ENCODE peak calls at places on chromosome 9, in nine cellular contexts. W, O, T, X, F, L, J, G and E are unnamed samples. For H3K36me3, the result is how much of the 10 kb centered on the place peaks cover.

GRCh38 chr9:91986248-91986647 is 36.2 kb upstream of the ROR2 start:
- DNase-seq in O (no peak), J (no peak), W (no peak), F (no peak), G (no peak), L (no peak), T (no peak), X (no peak), E (no peak)

GRCh38 chr9:98287383-98287782 is 31.9 kb upstream of the TBC1D2 start:
- DNase-seq in L (no peak), X (no peak), T (no peak), F (no peak), W (peak), O (peak), J (no peak), G (no peak), E (no peak)

GRCh38 chr9:122131401-122131921 is 28.1 kb downstream of the NDUFA8 start:
- DNase-seq in J (no peak), W (peak), L (no peak), O (no peak), X (no peak), F (no peak), G (no peak), T (no peak), E (no peak)

GRCh38 chr9:106954974-106955850 is 92.2 kb downstream of the ZNF462 start:
- DNase-seq in W (no peak), G (no peak), T (no peak), L (no peak), O (no peak), F (no peak), X (no peak), J (no peak), E (no peak)

GRCh38 chr9:115531410-115532130 is 413.6 kb upstream of the TNC start:
- DNase-seq in X (no peak), O (no peak), W (no peak), T (no peak), G (no peak), L (no peak), J (peak), F (no peak), E (peak)

GRCh38 chr9:108885643-108886348 is 23.7 kb downstream of the ACTL7A start:
- DNase-seq in J (peak), L (peak), X (peak), T (no peak), O (no peak), F (no peak), G (no peak), W (peak), E (peak)

GRCh38 chr9:109022909-109023308 is 9.6 kb upstream of the CTNNAL1 start:
- DNase-seq in O (no peak), L (no peak), F (no peak), X (no peak), T (no peak), G (no peak), W (no peak), J (no peak), E (no peak)

GRCh38 chr9:105171076-105171475 is 73.4 kb upstream of the SLC44A1 start:
- DNase-seq in O (no peak), J (no peak), F (no peak), T (no peak), X (no peak), W (no peak), G (no peak), L (no peak), E (no peak)

GRCh38 chr9:104313396-104314110 is 190.5 kb upstream of the OR13F1 start:
- DNase-seq in X (no peak), O (no peak), F (no peak), T (no peak), W (no peak), J (no peak), L (no peak), G (no peak), E (no peak)

GRCh38 chr9:90343360-90343759 is 299.3 kb downstream of the DIRAS2 start:
- DNase-seq in L (no peak), F (no peak), J (no peak), G (no peak), O (no peak), W (no peak), X (no peak), T (no peak), E (no peak)

GRCh38 chr9:121494192-121494591 is 5.5 kb downstream of the GGTA1 start:
- DNase-seq in L (peak), O (no peak), X (peak), J (no peak), G (no peak), W (no peak), T (no peak), F (no peak), E (no peak)

GRCh38 chr9:121059998-121060636 is 10.0 kb upstream of the C5 start:
- DNase-seq in G (peak), L (peak), W (peak), F (no peak), T (no peak), X (peak), J (peak), O (no peak), E (peak)

GRCh38 chr9:38643456-38644173 is 23.2 kb upstream of the ANKRD18A start:
- DNase-seq in W (no peak), L (no peak), G (no peak), F (no peak), J (no peak), O (no peak), T (no peak), X (no peak), E (no peak)

GRCh38 chr9:16308645-16309044 is 561.8 kb downstream of the BNC2 start:
- DNase-seq in L (no peak), F (no peak), G (no peak), J (no peak), T (no peak), W (no peak), X (no peak), O (no peak), E (no peak)

GRCh38 chr9:137639303-137640051 is 20.7 kb downstream of the EHMT1 start:
- DNase-seq in J (no peak), G (no peak), L (no peak), X (no peak), W (no peak), F (no peak), T (no peak), O (no peak), E (no peak)

GRCh38 chr9:80177949-80178480 is 606.2 kb downstream of the TLE4 start:
- DNase-seq in O (no peak), G (no peak), J (no peak), F (no peak), X (no peak), T (no peak), L (no peak), W (no peak), E (no peak)

GRCh38 chr9:137294091-137294683 is 7.9 kb downstream of the NRARP start:
- DNase-seq in L (peak), W (peak), O (peak), J (peak), X (no peak), G (peak), F (peak), T (no peak), E (no peak)

GRCh38 chr9:133597316-133597957 is 11.8 kb downstream of the FAM163B start:
- DNase-seq in J (no peak), G (no peak), X (no peak), W (no peak), L (no peak), O (no peak), F (no peak), T (no peak), E (no peak)

GRCh38 chr9:110443146-110443877 is 105.6 kb upstream of the TXNDC8 start:
- DNase-seq in T (no peak), X (no peak), G (no peak), J (peak), F (no peak), O (no peak), W (no peak), L (no peak), E (no peak)

GRCh38 chr9:132099741-132100407 is 20.2 kb upstream of the MED27 start:
- DNase-seq in O (no peak), L (no peak), T (no peak), F (no peak), J (no peak), W (no peak), G (no peak), X (no peak), E (no peak)

GRCh38 chr9:126564128-126564527 is 49.6 kb upstream of the LMX1B start:
- DNase-seq in W (peak), J (no peak), G (no peak), F (no peak), T (no peak), L (no peak), X (no peak), O (no peak), E (no peak)

GRCh38 chr9:126667190-126668055 is 53.7 kb downstream of the LMX1B start:
- DNase-seq in X (no peak), L (no peak), J (no peak), G (no peak), W (peak), O (no peak), F (no peak), T (no peak), E (no peak)

GRCh38 chr9:15249042-15249818 is 57.8 kb downstream of the TTC39B start:
- DNase-seq in J (peak), W (no peak), T (no peak), G (no peak), L (no peak), O (no peak), F (no peak), X (no peak), E (no peak)

GRCh38 chr9:134644715-134645606 is 3.4 kb downstream of the COL5A1 start:
- DNase-seq in O (no peak), J (peak), X (no peak), T (peak), L (peak), G (peak), F (no peak), W (peak), E (peak)

GRCh38 chr9:88259041-88259440 is 120.8 kb upstream of the SPATA31C2 start:
- DNase-seq in O (no peak), W (no peak), T (no peak), L (no peak), J (no peak), F (no peak), X (no peak), G (no peak), E (no peak)

GRCh38 chr9:129998491-129999122 is 44.4 kb downstream of the FNBP1 start:
- DNase-seq in G (no peak), F (no peak), T (no peak), W (peak), L (no peak), O (no peak), J (no peak), X (no peak), E (no peak)

GRCh38 chr9:130997395-130997684 is 11.6 kb upstream of the LAMC3 start:
- DNase-seq in T (no peak), W (no peak), X (no peak), O (no peak), G (no peak), J (no peak), F (no peak), L (no peak), E (no peak)

GRCh38 chr9:130999265-130999623 is 9.7 kb upstream of the LAMC3 start:
- DNase-seq in F (no peak), O (no peak), X (no peak), G (no peak), L (no peak), T (no peak), J (no peak), W (no peak), E (no peak)

GRCh38 chr9:130997925-130998595 is 10.9 kb upstream of the LAMC3 start:
- DNase-seq in L (peak), F (peak), G (peak), O (peak), J (peak), X (peak), T (peak), W (peak), E (no peak)

GRCh38 chr9:130996672-130997394 is 12.1 kb upstream of the LAMC3 start:
- DNase-seq in J (no peak), O (no peak), G (no peak), X (no peak), F (no peak), W (no peak), T (no peak), L (no peak), E (no peak)

DNA sequence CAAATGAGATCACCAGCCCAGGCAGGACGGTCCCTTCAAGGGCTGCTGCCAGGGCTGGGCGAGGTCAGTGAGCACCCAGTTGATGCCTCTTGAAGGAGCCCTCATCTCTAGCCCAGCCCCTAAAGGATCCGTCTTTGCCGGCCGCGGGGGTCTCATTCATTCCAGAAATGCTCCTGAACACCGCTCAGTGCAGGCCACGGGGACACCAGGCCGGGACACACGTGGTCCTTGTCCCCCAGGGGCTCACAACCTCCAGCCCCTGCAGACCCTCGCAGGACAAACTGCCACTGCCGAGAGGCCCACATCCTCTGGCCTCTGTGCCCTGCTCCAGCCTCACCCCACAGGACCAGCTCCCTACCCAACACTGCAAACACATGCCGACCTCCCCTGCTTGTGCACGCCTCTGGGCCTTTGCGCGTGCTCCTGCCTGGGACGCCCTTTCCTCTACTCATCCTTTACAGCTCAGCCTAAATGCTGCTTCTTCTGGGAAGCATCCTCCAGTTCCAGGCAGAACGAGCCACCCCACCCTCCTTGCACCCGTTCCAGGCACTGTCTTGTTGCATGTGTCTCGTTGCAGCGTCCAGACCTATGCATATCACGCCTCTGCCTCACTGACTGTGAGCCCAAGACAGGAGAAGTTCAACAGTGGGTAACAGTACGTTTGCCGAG is 10.2 kb upstream of the LAMC3 start:
- DNase-seq in J (no peak), L (no peak), G (no peak), W (no peak), X (no peak), T (no peak), O (no peak), F (no peak), E (no peak)
- TF ChIP-seq CTCF in J (no peak), L (no peak), G (no peak), W (no peak), X (no peak), T (no peak), O (no peak), F (no peak), E (no peak)

DNA sequence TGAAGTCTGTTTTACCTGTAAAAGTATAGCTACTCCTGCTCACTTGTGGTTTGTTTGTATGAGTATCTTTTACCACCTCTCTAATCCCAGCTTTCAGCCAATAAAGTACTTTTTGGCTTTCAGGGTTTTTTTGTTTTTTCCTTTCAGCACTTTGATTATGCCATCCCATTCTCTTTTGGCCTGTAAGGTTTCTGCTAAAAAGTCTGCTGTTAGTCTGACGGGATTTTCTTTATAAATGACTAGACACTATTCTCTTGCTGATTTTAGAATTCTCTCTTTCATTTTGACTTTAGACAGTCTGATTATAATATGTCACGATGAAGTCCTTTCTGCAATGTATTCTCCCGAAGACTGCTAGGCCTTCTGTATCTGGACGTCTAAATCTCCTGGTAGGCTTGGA is 37.2 kb downstream of the TEX10 start:
- DNase-seq in X (no peak), G (no peak), F (no peak), L (no peak), W (no peak), T (no peak), J (no peak), O (no peak), E (no peak)
- H3K36me3 ChIP-seq in X (under half), G (under half), F (under half), L (under half), W (half or more), T (under half), J (under half), O (under half), E (under half)

DNA sequence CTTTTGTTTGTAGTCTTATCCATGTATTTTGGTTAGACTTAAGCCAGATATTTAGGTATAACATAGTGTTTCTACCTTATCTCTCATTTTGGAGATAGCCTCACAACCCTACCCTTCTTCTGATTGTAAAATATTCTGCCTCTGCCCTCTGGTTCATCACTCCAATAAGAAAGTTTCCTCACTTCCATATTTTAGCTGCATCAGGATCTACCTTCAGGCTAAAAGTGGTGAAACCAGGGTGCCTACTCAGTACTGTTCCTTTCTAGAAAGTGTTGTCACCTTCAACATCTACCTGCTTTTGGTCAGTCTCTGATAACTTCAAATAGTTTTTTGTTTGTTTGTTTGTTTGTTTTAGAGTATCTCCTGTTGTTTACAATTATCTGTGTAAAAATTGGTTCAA is 294.6 kb downstream of the ANXA1 start:
- DNase-seq in F (no peak), L (no peak), T (no peak), W (no peak), X (no peak), J (no peak), G (no peak), O (no peak), E (no peak)
- H3K4me3 ChIP-seq in F (no peak), L (no peak), T (no peak), W (no peak), X (no peak), J (no peak), G (no peak), O (no peak), E (no peak)

GRCh38 chr9:128424268-128424780 is 3.7 kb downstream of the CERCAM start:
- DNase-seq in F (no peak), X (no peak), G (no peak), L (no peak), O (no peak), T (no peak), W (no peak), J (no peak), E (no peak)

GRCh38 chr9:128421474-128422010 is 885 bp downstream of the CERCAM start:
- DNase-seq in O (no peak), J (peak), T (peak), W (no peak), L (no peak), F (no peak), G (no peak), X (no peak), E (no peak)

GRCh38 chr9:128420651-128421473 is at the start of gene CERCAM:
- DNase-seq in X (peak), W (peak), O (peak), J (peak), L (peak), F (peak), T (peak), G (peak), E (no peak)

GRCh38 chr9:128420060-128420650 is 502 bp upstream of the CERCAM start:
- DNase-seq in F (peak), O (peak), T (peak), W (peak), L (peak), X (peak), J (peak), G (peak), E (no peak)

DNA sequence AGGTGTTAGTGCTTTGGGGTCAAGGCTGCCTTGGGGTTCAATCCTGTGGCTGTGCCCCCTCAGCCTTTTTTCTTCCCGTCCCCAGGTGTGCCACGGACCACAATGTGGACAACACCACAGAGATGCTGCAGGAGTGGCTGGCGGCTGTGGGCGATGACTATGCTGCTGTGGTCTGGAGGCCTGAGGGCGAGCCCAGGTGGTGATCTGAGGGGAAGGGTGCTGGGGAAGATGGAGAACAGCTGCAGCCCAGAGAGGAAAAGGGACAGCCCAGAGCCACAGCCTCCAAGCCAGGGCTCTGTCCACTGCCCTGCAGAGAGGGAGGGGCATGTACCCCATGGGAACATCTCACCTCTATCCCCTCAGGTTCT is 2.1 kb downstream of the CERCAM start:
- DNase-seq in T (no peak), L (no peak), O (no peak), X (no peak), F (no peak), W (no peak), J (no peak), G (no peak), E (no peak)
- TF ChIP-seq CTCF in T (no peak), L (no peak), O (no peak), X (no peak), F (no peak), W (no peak), J (no peak), G (no peak), E (no peak)

DNA sequence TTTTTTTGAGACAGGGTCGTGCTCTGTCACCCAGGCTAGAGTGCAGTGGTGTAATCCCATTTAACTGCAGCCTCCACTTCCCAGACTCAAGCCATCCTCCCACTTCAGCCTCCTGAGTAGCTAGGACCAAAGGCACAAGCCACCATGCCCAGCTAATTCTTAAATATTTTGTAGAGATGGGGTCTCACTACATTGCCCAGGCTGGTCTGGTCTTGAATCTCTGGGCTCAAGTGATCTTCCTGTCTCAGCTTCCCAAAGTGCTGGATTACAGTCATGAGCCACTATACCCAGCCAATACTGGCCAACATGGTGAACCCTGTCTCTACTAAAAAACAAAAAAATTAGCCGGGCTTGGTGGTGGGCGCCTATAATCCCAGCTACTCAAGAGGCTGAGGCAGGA is 6.8 kb downstream of the DCAF12 start:
- DNase-seq in T (no peak), O (no peak), L (no peak), F (no peak), W (no peak), J (no peak), G (no peak), X (no peak), E (no peak)
- H3K36me3 ChIP-seq in T (half or more), O (under half), L (under half), F (under half), W (half or more), J (under half), G (under half), X (under half), E (under half)

DNA sequence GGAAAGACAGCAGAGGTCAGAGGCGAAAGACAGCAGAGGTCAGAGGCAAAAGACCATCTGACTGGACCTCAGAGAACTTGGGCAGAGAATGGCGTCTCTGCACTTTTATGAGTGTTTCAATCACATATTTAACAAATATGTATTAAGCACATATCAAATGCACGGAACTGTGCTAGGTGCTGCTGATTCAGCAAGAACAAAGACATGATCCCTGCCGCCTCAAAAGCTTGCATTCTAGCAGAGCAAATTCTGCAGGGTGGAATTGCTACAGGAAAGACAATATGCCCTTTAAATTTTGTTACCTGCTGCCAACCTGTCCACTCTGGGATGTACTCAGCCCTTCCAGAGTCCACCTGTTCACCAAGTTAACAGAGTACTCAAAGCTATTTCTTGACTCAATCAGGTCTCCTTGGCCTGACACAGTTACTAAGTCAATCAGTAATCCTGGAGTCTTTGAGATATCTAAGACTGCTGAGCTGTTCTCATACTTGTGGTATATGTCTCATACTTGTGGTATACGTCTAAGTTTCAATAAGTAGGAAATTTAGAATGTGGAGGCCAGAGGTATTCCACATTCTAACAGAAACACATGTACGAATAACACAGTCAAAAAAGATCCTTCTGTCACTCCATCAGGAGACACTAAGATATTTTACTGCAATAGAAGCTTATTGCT is 131.8 kb downstream of the GNAQ start:
- DNase-seq in T (no peak), O (no peak), W (no peak), G (no peak), X (no peak), F (no peak), L (no peak), J (peak), E (peak)
- H3K4me3 ChIP-seq in T (no peak), O (no peak), W (no peak), G (no peak), X (no peak), F (no peak), L (no peak), J (no peak), E (no peak)

GRCh38 chr9:93465853-93466252 is 12.5 kb upstream of the FAM120AOS start:
- DNase-seq in T (no peak), L (no peak), G (no peak), O (no peak), X (no peak), W (no peak), J (peak), F (no peak), E (no peak)
- TF ChIP-seq CTCF in T (no peak), L (no peak), G (no peak), O (no peak), X (no peak), W (no peak), J (no peak), F (no peak), E (no peak)